ENCODE peak calls at places on chromosomes 1 and 21, in ten cellular contexts. One of them, this sample, is unnamed.

GRCh38 chr1:221778535-221779142 is 36.8 kb upstream of the DUSP10 start:
- DNase-seq in cardiac fibroblast: no peak
- DNase-seq in psoas muscle: no peak
- DNase-seq in heart left ventricle: no peak
- DNase-seq in AG10803: no peak
- DNase-seq in A673: no peak
- DNase-seq in lower leg skin: no peak
- DNase-seq in pancreas: no peak
- DNase-seq in GM20000: no peak
- DNase-seq in WTC11: no peak
- DNase-seq in this sample: peak; percentile 23

GRCh38 chr1:44405041-44405803 is at the start of gene RNF220:
- DNase-seq in cardiac fibroblast: peak; percentile 76
- DNase-seq in psoas muscle: peak; percentile 62
- DNase-seq in heart left ventricle: peak; percentile 55
- DNase-seq in AG10803: peak; percentile 68
- DNase-seq in A673: peak; percentile 90
- DNase-seq in lower leg skin: no peak
- DNase-seq in pancreas: no peak
- DNase-seq in GM20000: peak; percentile 45
- DNase-seq in WTC11: peak; percentile 69
- DNase-seq in this sample: no peak

GRCh38 chr1:69109276-69109675 is 458.4 kb upstream of the LRRC7 start:
- DNase-seq in cardiac fibroblast: no peak
- DNase-seq in psoas muscle: no peak
- DNase-seq in heart left ventricle: no peak
- DNase-seq in AG10803: no peak
- DNase-seq in A673: no peak
- DNase-seq in lower leg skin: no peak
- DNase-seq in pancreas: no peak
- DNase-seq in GM20000: no peak
- DNase-seq in WTC11: no peak
- DNase-seq in this sample: no peak

GRCh38 chr1:46065405-46065804 is 67.0 kb downstream of the PIK3R3 start:
- DNase-seq in cardiac fibroblast: peak; percentile 6
- DNase-seq in psoas muscle: no peak
- DNase-seq in heart left ventricle: no peak
- DNase-seq in AG10803: no peak
- DNase-seq in A673: no peak
- DNase-seq in lower leg skin: no peak
- DNase-seq in pancreas: no peak
- DNase-seq in GM20000: no peak
- DNase-seq in WTC11: no peak
- DNase-seq in this sample: no peak

GRCh38 chr1:72649974-72650373 is 367.6 kb upstream of the NEGR1 start:
- DNase-seq in cardiac fibroblast: no peak
- DNase-seq in psoas muscle: no peak
- DNase-seq in heart left ventricle: no peak
- DNase-seq in AG10803: peak; percentile 24
- DNase-seq in A673: no peak
- DNase-seq in lower leg skin: no peak
- DNase-seq in pancreas: no peak
- DNase-seq in GM20000: no peak
- DNase-seq in WTC11: no peak
- DNase-seq in this sample: no peak

GRCh38 chr1:113605099-113605498 is 154.2 kb downstream of the PHTF1 start:
- DNase-seq in cardiac fibroblast: peak; percentile 1
- DNase-seq in psoas muscle: no peak
- DNase-seq in heart left ventricle: no peak
- DNase-seq in AG10803: peak; percentile 65
- DNase-seq in A673: no peak
- DNase-seq in lower leg skin: no peak
- DNase-seq in pancreas: no peak
- DNase-seq in GM20000: no peak
- DNase-seq in WTC11: no peak
- DNase-seq in this sample: no peak

GRCh38 chr21:14553422-14553821 is 7.3 kb upstream of the SAMSN1 start:
- DNase-seq in cardiac fibroblast: no peak
- DNase-seq in psoas muscle: no peak
- DNase-seq in heart left ventricle: no peak
- DNase-seq in AG10803: no peak
- DNase-seq in A673: no peak
- DNase-seq in lower leg skin: no peak
- DNase-seq in pancreas: no peak
- DNase-seq in GM20000: no peak
- DNase-seq in WTC11: no peak
- DNase-seq in this sample: no peak

GRCh38 chr1:21936366-21937031 is 611 bp downstream of the HSPG2 start:
- DNase-seq in cardiac fibroblast: no peak
- DNase-seq in psoas muscle: peak; percentile 68
- DNase-seq in heart left ventricle: no peak
- DNase-seq in AG10803: no peak
- DNase-seq in A673: no peak
- DNase-seq in lower leg skin: no peak
- DNase-seq in pancreas: peak; percentile 71
- DNase-seq in GM20000: no peak
- DNase-seq in WTC11: no peak
- DNase-seq in this sample: no peak

GRCh38 chr1:161727343-161727924 is 6.1 kb downstream of the FCRLB start:
- DNase-seq in cardiac fibroblast: peak; percentile 63
- DNase-seq in psoas muscle: no peak
- DNase-seq in heart left ventricle: no peak
- DNase-seq in AG10803: peak; percentile 93
- DNase-seq in A673: no peak
- DNase-seq in lower leg skin: no peak
- DNase-seq in pancreas: no peak
- DNase-seq in GM20000: peak; percentile 38
- DNase-seq in WTC11: no peak
- DNase-seq in this sample: peak; percentile 26

GRCh38 chr1:117392776-117393175 is 25.5 kb downstream of the MAN1A2 start:
- DNase-seq in cardiac fibroblast: no peak
- DNase-seq in psoas muscle: no peak
- DNase-seq in heart left ventricle: no peak
- DNase-seq in AG10803: peak; percentile 8
- DNase-seq in A673: peak; percentile 46
- DNase-seq in lower leg skin: no peak
- DNase-seq in pancreas: no peak
- DNase-seq in GM20000: no peak
- DNase-seq in WTC11: no peak
- DNase-seq in this sample: no peak

DNA sequence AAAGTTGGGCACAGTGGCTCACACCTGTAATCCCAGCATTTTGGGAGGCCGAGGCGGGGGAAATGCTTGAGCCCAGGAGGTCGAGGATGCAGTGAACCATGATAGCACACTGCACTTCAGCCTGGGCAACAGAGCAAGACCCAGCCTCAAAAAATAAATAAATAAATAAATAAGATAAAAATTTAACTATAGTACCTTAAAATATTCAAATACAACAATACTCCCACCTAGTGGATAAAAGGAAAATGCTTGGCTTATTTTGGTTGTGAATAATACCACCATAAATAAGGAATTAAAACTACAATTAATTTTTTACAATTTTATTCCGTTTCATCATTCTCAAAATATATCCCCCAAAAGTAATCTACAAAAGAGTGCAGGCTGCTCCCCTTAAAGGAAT is 8.1 kb downstream of the PSMG1 start:
- DNase-seq in cardiac fibroblast: peak; percentile 28
- DNase-seq in psoas muscle: no peak
- DNase-seq in heart left ventricle: no peak
- DNase-seq in AG10803: peak; percentile 30
- DNase-seq in A673: peak; percentile 40
- DNase-seq in lower leg skin: no peak
- DNase-seq in pancreas: no peak
- DNase-seq in GM20000: no peak
- DNase-seq in WTC11: no peak
- DNase-seq in this sample: no peak
- TF ChIP-seq CTCF in cardiac fibroblast: peak; percentile 46
- TF ChIP-seq CTCF in psoas muscle: peak; percentile 45
- TF ChIP-seq CTCF in heart left ventricle: peak; percentile 44
- TF ChIP-seq CTCF in AG10803: peak; percentile 62
- TF ChIP-seq CTCF in A673: peak; percentile 53
- TF ChIP-seq CTCF in lower leg skin: no peak
- TF ChIP-seq CTCF in pancreas: peak; percentile 28
- TF ChIP-seq CTCF in GM20000: no peak
- TF ChIP-seq CTCF in WTC11: no peak
- TF ChIP-seq CTCF in this sample: peak; percentile 23

DNA sequence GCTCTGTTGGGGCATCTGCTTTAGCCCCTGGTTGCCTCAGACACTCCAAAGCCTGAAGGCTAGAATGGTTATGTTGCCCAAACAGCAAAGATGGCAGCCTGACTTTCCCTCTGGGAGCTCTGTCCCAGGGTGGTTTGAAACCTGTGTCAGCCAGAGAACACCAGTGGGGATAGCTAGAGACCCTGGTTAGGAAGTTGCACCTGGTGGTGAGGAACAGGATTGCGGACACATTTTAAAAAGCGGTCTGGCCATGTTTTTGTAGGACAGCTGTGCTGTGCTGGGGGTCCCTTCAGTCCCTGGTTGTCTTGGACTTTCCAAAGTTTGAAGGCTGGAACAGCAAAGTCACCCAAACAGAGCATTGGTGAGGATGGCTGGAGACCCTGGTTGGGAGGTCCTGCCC is 87.8 kb downstream of the DNM3 start:
- DNase-seq in cardiac fibroblast: no peak
- DNase-seq in psoas muscle: no peak
- DNase-seq in heart left ventricle: no peak
- DNase-seq in AG10803: no peak
- DNase-seq in A673: no peak
- DNase-seq in lower leg skin: no peak
- DNase-seq in pancreas: no peak
- DNase-seq in GM20000: no peak
- DNase-seq in WTC11: no peak
- DNase-seq in this sample: no peak
- TF ChIP-seq CTCF in cardiac fibroblast: peak; percentile 30
- TF ChIP-seq CTCF in psoas muscle: no peak
- TF ChIP-seq CTCF in heart left ventricle: no peak
- TF ChIP-seq CTCF in AG10803: no peak
- TF ChIP-seq CTCF in A673: peak; percentile 38
- TF ChIP-seq CTCF in lower leg skin: no peak
- TF ChIP-seq CTCF in pancreas: no peak
- TF ChIP-seq CTCF in GM20000: no peak
- TF ChIP-seq CTCF in WTC11: no peak
- TF ChIP-seq CTCF in this sample: no peak

DNA sequence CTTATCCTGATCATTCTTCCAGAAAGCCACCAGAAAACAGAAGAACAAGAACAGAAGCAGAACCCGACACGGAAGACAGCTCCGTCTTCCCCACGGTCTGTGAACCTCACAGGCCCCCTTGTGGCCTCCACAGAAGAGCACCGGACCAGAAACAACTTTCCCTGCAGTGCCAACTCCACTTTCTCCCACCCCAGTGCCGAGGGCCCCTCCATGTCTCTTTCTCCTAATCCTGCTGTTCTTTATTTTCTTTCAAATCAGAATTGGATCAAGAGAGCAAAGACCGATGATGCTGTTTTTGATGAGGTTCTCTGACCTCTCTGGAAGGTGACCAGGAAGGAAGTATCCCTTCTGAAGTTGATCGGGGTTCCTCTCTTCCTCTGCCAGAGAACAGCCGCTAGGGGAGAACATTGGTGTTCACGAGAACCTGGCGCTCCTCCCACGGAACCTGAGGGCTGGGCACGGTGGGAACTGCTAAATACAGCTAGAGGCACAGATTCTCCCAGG is 58.9 kb upstream of the CTTNBP2NL start:
- DNase-seq in cardiac fibroblast: peak; percentile 72
- DNase-seq in psoas muscle: peak; percentile 59
- DNase-seq in heart left ventricle: peak; percentile 45
- DNase-seq in AG10803: peak; percentile 44
- DNase-seq in A673: peak; percentile 45
- DNase-seq in lower leg skin: no peak
- DNase-seq in pancreas: peak; percentile 44
- DNase-seq in GM20000: peak; percentile 41
- DNase-seq in WTC11: peak; percentile 44
- DNase-seq in this sample: peak; percentile 21
- TF ChIP-seq CTCF in cardiac fibroblast: peak; percentile 74
- TF ChIP-seq CTCF in psoas muscle: peak; percentile 49
- TF ChIP-seq CTCF in heart left ventricle: peak; percentile 71
- TF ChIP-seq CTCF in AG10803: peak; percentile 73
- TF ChIP-seq CTCF in A673: peak; percentile 61
- TF ChIP-seq CTCF in lower leg skin: no peak
- TF ChIP-seq CTCF in pancreas: peak; percentile 53
- TF ChIP-seq CTCF in GM20000: no peak
- TF ChIP-seq CTCF in WTC11: peak; percentile 39
- TF ChIP-seq CTCF in this sample: peak; percentile 45

GRCh38 chr1:8460784-8461183 is 142.9 kb downstream of the SLC45A1 start:
- DNase-seq in cardiac fibroblast: no peak
- DNase-seq in psoas muscle: no peak
- DNase-seq in heart left ventricle: no peak
- DNase-seq in AG10803: no peak
- DNase-seq in A673: no peak
- DNase-seq in lower leg skin: no peak
- DNase-seq in pancreas: no peak
- DNase-seq in GM20000: no peak
- DNase-seq in WTC11: no peak
- DNase-seq in this sample: no peak

GRCh38 chr1:8461341-8462110 is 143.6 kb downstream of the SLC45A1 start:
- DNase-seq in cardiac fibroblast: no peak
- DNase-seq in psoas muscle: no peak
- DNase-seq in heart left ventricle: no peak
- DNase-seq in AG10803: no peak
- DNase-seq in A673: peak; percentile 50
- DNase-seq in lower leg skin: no peak
- DNase-seq in pancreas: no peak
- DNase-seq in GM20000: no peak
- DNase-seq in WTC11: no peak
- DNase-seq in this sample: no peak

GRCh38 chr1:8457771-8458409 is 140.0 kb downstream of the SLC45A1 start:
- DNase-seq in cardiac fibroblast: no peak
- DNase-seq in psoas muscle: no peak
- DNase-seq in heart left ventricle: no peak
- DNase-seq in AG10803: no peak
- DNase-seq in A673: no peak
- DNase-seq in lower leg skin: no peak
- DNase-seq in pancreas: no peak
- DNase-seq in GM20000: no peak
- DNase-seq in WTC11: no peak
- DNase-seq in this sample: no peak

GRCh38 chr1:8458607-8459006 is 140.7 kb downstream of the SLC45A1 start:
- DNase-seq in cardiac fibroblast: no peak
- DNase-seq in psoas muscle: no peak
- DNase-seq in heart left ventricle: no peak
- DNase-seq in AG10803: no peak
- DNase-seq in A673: no peak
- DNase-seq in lower leg skin: no peak
- DNase-seq in pancreas: no peak
- DNase-seq in GM20000: no peak
- DNase-seq in WTC11: no peak
- DNase-seq in this sample: no peak

DNA sequence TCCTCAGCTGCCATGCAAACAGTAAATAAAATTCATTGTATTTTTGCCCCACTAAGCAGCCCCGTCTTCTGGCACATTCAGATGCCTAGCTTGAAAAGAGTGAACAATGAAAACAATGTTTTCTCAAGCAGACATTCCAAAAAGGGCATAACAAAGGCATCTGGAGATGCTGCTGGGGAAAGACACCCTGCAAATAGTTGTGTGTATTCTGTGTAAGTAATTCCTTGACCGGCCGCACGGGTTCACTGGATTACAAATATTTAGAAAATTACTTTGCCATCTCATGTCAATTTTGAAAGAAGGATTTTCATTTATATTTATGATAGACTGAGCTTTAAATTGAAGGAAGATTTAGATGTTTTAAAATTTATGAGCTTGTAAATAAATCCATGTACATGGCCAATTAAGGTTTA is 142.2 kb downstream of the SLC45A1 start:
- DNase-seq in cardiac fibroblast: no peak
- DNase-seq in psoas muscle: no peak
- DNase-seq in heart left ventricle: no peak
- DNase-seq in AG10803: peak; percentile 68
- DNase-seq in A673: no peak
- DNase-seq in lower leg skin: no peak
- DNase-seq in pancreas: no peak
- DNase-seq in GM20000: no peak
- DNase-seq in WTC11: peak; percentile 24
- DNase-seq in this sample: no peak
- TF ChIP-seq CTCF in cardiac fibroblast: no peak
- TF ChIP-seq CTCF in psoas muscle: no peak
- TF ChIP-seq CTCF in heart left ventricle: no peak
- TF ChIP-seq CTCF in AG10803: peak; percentile 51
- TF ChIP-seq CTCF in A673: no peak
- TF ChIP-seq CTCF in lower leg skin: no peak
- TF ChIP-seq CTCF in pancreas: no peak
- TF ChIP-seq CTCF in GM20000: no peak
- TF ChIP-seq CTCF in WTC11: no peak
- TF ChIP-seq CTCF in this sample: no peak